ENCODE peak calls at places on chromosomes 7 and 10, in five cellular contexts. Y is trophoblast cell, B is IMR-90, I is neuronal stem cell, J is H1. N is an unnamed sample.

GRCh38 chr7:70154521-70155180 is 556.4 kb downstream of the AUTS2 start:
- DNase-seq in J (no peak), B (no peak), Y (no peak), I (no peak), N (no peak)

GRCh38 chr10:84837877-84838276 is 509.5 kb downstream of the CCSER2 start:
- DNase-seq in J (no peak), B (no peak), Y (no peak), I (no peak), N (no peak)

GRCh38 chr10:14074062-14074884 is 256.5 kb downstream of the FRMD4A start:
- DNase-seq in I (no peak), J (no peak), Y (peak), B (peak), N (no peak)

GRCh38 chr7:38760226-38760625 is 129.1 kb upstream of the AMPH start:
- DNase-seq in B (no peak), J (no peak), I (no peak), Y (no peak), N (no peak)

GRCh38 chr10:104580321-104580720 is 60.8 kb upstream of the SORCS3 start:
- DNase-seq in J (no peak), B (peak), I (no peak), Y (no peak), N (no peak)

GRCh38 chr7:20784311-20785210 is 2.1 kb downstream of the SP8 start:
- DNase-seq in Y (peak), J (peak), I (no peak), B (no peak), N (peak)

GRCh38 chr10:122490786-122491680 is 29.7 kb downstream of the HTRA1 start:
- DNase-seq in I (no peak), J (no peak), B (no peak), Y (no peak), N (no peak)

GRCh38 chr7:43522406-43523156 is 60.3 kb upstream of the STK17A start:
- DNase-seq in J (no peak), Y (peak), I (no peak), B (peak), N (peak)

GRCh38 chr7:44225566-44226395 is 25.0 kb downstream of the YKT6 start:
- DNase-seq in Y (peak), B (no peak), J (no peak), I (no peak), N (no peak)

GRCh38 chr7:116316838-116317612 is 106.7 kb downstream of the TES start:
- DNase-seq in J (no peak), Y (peak), B (peak), I (peak), N (peak)

GRCh38 chr10:62582804-62583208 is 208.6 kb downstream of the ZNF365 start:
- DNase-seq in J (no peak), B (peak), I (no peak), Y (peak), N (no peak)

GRCh38 chr7:157621131-157621681 is 284.4 kb downstream of the DNAJB6 start:
- DNase-seq in J (no peak), I (no peak), B (no peak), Y (peak), N (no peak)

GRCh38 chr7:11168622-11169170 is 195.0 kb downstream of the PHF14 start:
- DNase-seq in I (no peak), Y (no peak), J (no peak), B (no peak), N (no peak)

GRCh38 chr10:37125191-37125732 is at the start of gene ANKRD30A:
- DNase-seq in B (no peak), J (no peak), Y (peak), I (no peak), N (no peak)

GRCh38 chr10:70543911-70544310 is 58.6 kb downstream of the PRF1 start:
- DNase-seq in I (no peak), J (no peak), B (no peak), Y (no peak), N (no peak)

GRCh38 chr7:697259-697615 is 29.3 kb upstream of the DNAAF5 start:
- DNase-seq in B (no peak), I (no peak), J (no peak), Y (no peak), N (no peak)

GRCh38 chr10:14102056-14102455 is 228.7 kb downstream of the FRMD4A start:
- DNase-seq in B (peak), I (no peak), Y (peak), J (no peak), N (peak)

GRCh38 chr7:99224263-99224947 is 16.5 kb upstream of the KPNA7 start:
- DNase-seq in B (peak), J (no peak), I (no peak), Y (peak), N (peak)

GRCh38 chr10:87767253-87767652 is 50.8 kb downstream of the ATAD1 start:
- DNase-seq in I (no peak), B (peak), J (no peak), Y (no peak), N (peak)

GRCh38 chr7:63925626-63926460 is 72.8 kb upstream of the ZNF722 start:
- DNase-seq in I (no peak), J (no peak), Y (peak), B (no peak), N (no peak)

GRCh38 chr10:112953075-112953501 is 3.0 kb downstream of the TCF7L2 start:
- DNase-seq in I (no peak), J (no peak), Y (peak), B (peak), N (peak)

GRCh38 chr10:44437837-44438752 is 53.2 kb upstream of the CXCL12 start:
- DNase-seq in I (no peak), J (no peak), Y (peak), B (no peak), N (no peak)

GRCh38 chr7:20198295-20198694 is 18.9 kb downstream of the MACC1 start:
- DNase-seq in Y (no peak), B (no peak), J (no peak), I (no peak), N (no peak)

GRCh38 chr10:118041316-118041715 is 5.4 kb downstream of the RAB11FIP2 start:
- DNase-seq in B (peak), I (no peak), Y (no peak), J (no peak), N (no peak)

GRCh38 chr10:84820596-84820995 is 492.2 kb downstream of the CCSER2 start:
- DNase-seq in B (no peak), Y (no peak), J (no peak), I (no peak), N (no peak)

GRCh38 chr7:23680417-23681405 is 712 bp downstream of the FAM221A start:
- DNase-seq in B (peak), J (peak), Y (peak), I (peak), N (peak)

GRCh38 chr7:93902777-93903423 is 3.5 kb upstream of the GNGT1 start:
- DNase-seq in I (peak), Y (peak), B (peak), J (peak), N (peak)

GRCh38 chr7:25854608-25855497 is 297.1 kb upstream of the NFE2L3 start:
- DNase-seq in B (peak), Y (peak), J (no peak), I (peak), N (peak)

GRCh38 chr7:81244213-81244612 is 325.4 kb upstream of the SEMA3C start:
- DNase-seq in Y (peak), I (no peak), B (peak), J (no peak), N (no peak)

GRCh38 chr7:95102662-95103061 is 195.3 kb downstream of the PPP1R9A start:
- DNase-seq in J (no peak), I (no peak), B (no peak), Y (no peak), N (no peak)

GRCh38 chr7:38374507-38374906 is 101.1 kb upstream of the TARP start:
- DNase-seq in Y (peak), B (peak), I (no peak), J (peak), N (peak)

GRCh38 chr10:21146446-21146789 is 249.3 kb upstream of the NEBL start:
- DNase-seq in I (no peak), B (no peak), J (no peak), Y (peak), N (peak)

GRCh38 chr10:75247797-75248196 is 12.0 kb upstream of the COMTD1 start:
- DNase-seq in Y (no peak), I (no peak), B (no peak), J (no peak), N (no peak)

GRCh38 chr7:325051-325798 is 35.3 kb downstream of the FOXL3 start:
- DNase-seq in Y (no peak), B (no peak), I (no peak), J (no peak), N (no peak)

GRCh38 chr7:600149-600814 is 80.6 kb upstream of the PDGFA start:
- DNase-seq in Y (no peak), I (no peak), B (no peak), J (no peak), N (no peak)

GRCh38 chr7:76364198-76364584 is 5.4 kb upstream of the YWHAG start:
- DNase-seq in J (no peak), I (no peak), B (peak), Y (peak), N (peak)

DNA sequence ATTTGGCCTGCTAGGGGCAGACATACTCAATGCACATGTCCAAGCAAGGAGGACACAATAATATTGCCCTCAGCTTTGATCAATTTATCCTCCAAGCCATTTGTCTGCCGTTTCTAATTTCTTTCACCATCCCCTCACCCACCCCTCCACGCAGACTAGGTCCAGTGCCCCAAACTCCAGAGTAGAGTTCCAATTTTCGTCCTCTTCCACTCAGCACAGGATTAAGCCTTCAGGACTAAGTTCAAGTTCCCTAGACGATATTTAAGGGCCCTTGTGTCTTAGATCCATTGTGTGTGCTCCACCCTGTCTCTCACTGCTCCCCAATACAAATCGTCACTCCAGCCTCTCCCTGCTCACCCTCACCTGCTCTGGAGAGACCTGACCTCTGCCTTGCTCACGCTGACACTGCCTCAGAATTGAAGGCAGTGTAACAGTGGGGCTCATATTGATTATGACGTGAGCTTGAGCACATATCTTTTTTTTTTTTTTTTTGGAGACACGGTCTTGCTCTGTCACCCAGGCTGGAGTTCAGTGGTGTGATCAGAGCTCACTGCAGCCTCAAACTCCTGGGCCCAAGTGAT is 84.6 kb downstream of the TBXAS1 start:
- DNase-seq in J (no peak), B (no peak), Y (no peak), I (no peak), N (no peak)
- H2AK5ac ChIP-seq in J (no peak), B (peak), Y (no peak), I (no peak), N (no peak)

DNA sequence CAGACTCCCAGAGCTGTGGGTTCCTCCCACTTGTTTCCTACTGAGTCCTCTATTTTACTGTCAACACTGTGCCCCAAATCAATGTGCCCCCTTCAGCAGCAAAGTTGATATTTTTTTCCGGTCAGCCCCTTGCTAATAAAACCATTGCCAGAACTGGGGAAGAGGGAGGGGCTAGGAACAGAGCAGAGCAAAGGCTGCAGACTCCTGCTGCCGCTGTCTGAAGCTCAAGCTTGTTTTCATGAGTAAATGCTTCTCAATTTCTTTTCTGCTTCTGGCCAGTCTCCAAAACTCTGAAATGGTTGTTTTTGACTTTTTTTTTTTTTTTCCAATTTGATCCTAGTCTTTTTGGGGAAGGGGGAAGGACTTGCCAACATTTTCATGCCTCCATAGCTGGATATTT is 26.7 kb upstream of the PROSER2 start:
- DNase-seq in I (no peak), J (no peak), B (no peak), Y (no peak), N (no peak)
- H2AK5ac ChIP-seq in I (no peak), J (no peak), B (no peak), Y (no peak), N (no peak)

DNA sequence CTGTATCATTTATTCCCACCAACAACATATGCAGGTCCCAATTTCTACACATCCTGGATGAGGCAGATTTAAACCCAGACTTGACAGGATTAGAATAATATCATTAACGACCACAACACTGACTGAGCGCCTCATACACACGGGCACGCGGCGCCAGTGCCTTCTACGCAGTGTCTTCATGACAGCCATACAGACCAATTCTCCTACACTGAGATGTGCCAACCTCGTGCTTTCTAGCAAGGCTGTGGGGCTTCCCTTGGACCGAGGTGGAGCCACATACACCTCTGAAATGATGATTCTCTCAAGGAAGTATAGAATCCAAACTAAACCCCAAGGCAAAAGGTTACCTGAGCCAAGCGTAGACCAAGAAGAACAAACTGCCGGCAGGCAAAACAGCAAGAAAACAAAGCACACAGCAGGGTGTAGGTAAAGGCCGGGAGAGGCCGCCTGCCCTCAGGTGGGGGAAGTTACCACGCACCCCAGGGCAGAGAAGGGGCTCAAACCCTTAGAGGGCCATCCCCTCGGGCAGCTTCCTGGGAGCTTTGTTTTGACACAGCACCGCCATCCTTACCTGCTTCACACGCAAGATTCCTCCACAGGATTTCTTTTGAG is 75.8 kb downstream of the DLG5 start:
- DNase-seq in J (no peak), B (no peak), I (no peak), Y (peak), N (no peak)
- H2AK5ac ChIP-seq in J (no peak), B (no peak), I (no peak), Y (no peak), N (no peak)

DNA sequence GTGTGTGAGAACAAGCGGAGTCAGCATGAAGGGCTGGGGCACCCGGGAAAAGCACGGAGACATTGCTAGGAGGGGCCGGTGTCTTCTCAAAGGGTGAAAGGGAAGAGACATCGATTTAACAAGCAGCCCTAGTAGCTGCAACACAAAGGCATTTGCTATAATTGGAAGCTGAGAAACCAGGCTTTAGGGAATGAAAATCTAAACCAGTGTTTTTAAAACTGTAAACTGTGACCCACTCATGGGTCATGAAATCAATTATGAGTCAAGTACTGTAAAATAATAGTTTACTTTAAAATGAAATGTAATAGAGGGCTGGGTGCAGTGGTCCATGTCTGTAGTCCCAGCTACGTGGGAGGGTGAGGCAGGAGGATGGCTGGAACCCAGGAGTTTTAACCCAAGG is 128.7 kb upstream of the RHEB start:
- DNase-seq in I (no peak), J (no peak), Y (no peak), B (peak), N (no peak)
- H2AK5ac ChIP-seq in I (no peak), J (no peak), Y (no peak), B (peak), N (no peak)